ENCODE peak calls at places on chromosomes 11 and 22, in nine cellular contexts. K, W, R, J, Q, Z, N, A and V are unnamed samples.

GRCh38 chr22:43467171-43467570 is 55.4 kb downstream of the MPPED1 start:
- DNase-seq in K (no peak), W (no peak), R (no peak), J (no peak), Q (no peak), Z (no peak), N (no peak), A (no peak), V (no peak)

GRCh38 chr22:20885557-20886323 is 26.9 kb downstream of the SNAP29 start:
- DNase-seq in K (peak; percentile 19), W (no peak), R (peak; percentile 37), J (peak; percentile 84), Q (peak; percentile 76), Z (peak; percentile 81), N (peak; percentile 33), A (peak; percentile 9), V (peak; percentile 78)

GRCh38 chr11:122671270-122671906 is 15.9 kb downstream of the UBASH3B start:
- DNase-seq in K (no peak), W (no peak), R (no peak), J (peak; percentile 72), Q (no peak), Z (no peak), N (no peak), A (no peak), V (no peak)

GRCh38 chr22:22666307-22667091 is 22.1 kb downstream of the GGTLC2 start:
- DNase-seq in K (no peak), W (no peak), R (no peak), J (peak; percentile 43), Q (no peak), Z (peak; percentile 76), N (peak; percentile 87), A (no peak), V (peak; percentile 39)

GRCh38 chr11:68998390-68998911 is 14.6 kb downstream of the MRGPRF start:
- DNase-seq in K (no peak), W (no peak), R (no peak), J (peak; percentile 69), Q (no peak), Z (peak; percentile 92), N (no peak), A (no peak), V (peak; percentile 60)

GRCh38 chr11:129440028-129440630 is 64.5 kb downstream of the BARX2 start:
- DNase-seq in K (peak; percentile 18), W (no peak), R (no peak), J (no peak), Q (no peak), Z (no peak), N (no peak), A (no peak), V (no peak)

GRCh38 chr11:12393691-12394090 is 16.3 kb downstream of the PARVA start:
- DNase-seq in K (no peak), W (no peak), R (no peak), J (no peak), Q (no peak), Z (no peak), N (no peak), A (no peak), V (no peak)

GRCh38 chr22:37923927-37924326 is 17.8 kb downstream of the MICALL1 start:
- DNase-seq in K (no peak), W (no peak), R (no peak), J (no peak), Q (no peak), Z (no peak), N (no peak), A (no peak), V (no peak)

GRCh38 chr22:50694766-50695420 is 22.3 kb downstream of the SHANK3 start:
- DNase-seq in K (no peak), W (no peak), R (no peak), J (no peak), Q (no peak), Z (no peak), N (no peak), A (no peak), V (no peak)

GRCh38 chr22:19056951-19057401 is 65.2 kb downstream of the DGCR2 start:
- DNase-seq in K (no peak), W (no peak), R (no peak), J (no peak), Q (no peak), Z (no peak), N (no peak), A (no peak), V (no peak)

GRCh38 chr22:31092161-31092560 is 11.0 kb downstream of the SMTN start:
- DNase-seq in K (no peak), W (no peak), R (no peak), J (no peak), Q (no peak), Z (peak; percentile 80), N (no peak), A (no peak), V (no peak)

GRCh38 chr11:23233075-23233474 is 372.8 kb upstream of the CCDC179 start:
- DNase-seq in K (no peak), W (no peak), R (peak; percentile 62), J (peak; percentile 95), Q (no peak), Z (no peak), N (no peak), A (no peak), V (no peak)

GRCh38 chr11:69240332-69241074 is 53.5 kb upstream of the MYEOV start:
- DNase-seq in K (peak; percentile 6), W (no peak), R (no peak), J (peak; percentile 17), Q (no peak), Z (no peak), N (no peak), A (no peak), V (no peak)